ENCODE peak calls at places on chromosomes 3 and 15, in six cellular contexts. K is COLO829, V is adipocyte, P is AG20443, A is cardiac fibroblast, G is neural crest cell. Z is an unnamed sample.

GRCh38 chr3:16174976-16175901 is 759 bp downstream of the GALNT15 start:
- DNase-seq in P (no peak), K (no peak), G (no peak), A (no peak), V (no peak), Z (no peak)

GRCh38 chr3:9769426-9770275 is at the start of gene CAMK1:
- DNase-seq in G (peak; percentile 64), V (peak; percentile 94), K (peak; percentile 32), A (peak; percentile 52), P (peak; percentile 95), Z (peak; percentile 45)

GRCh38 chr15:100759116-100759515 is 120.5 kb upstream of the ALDH1A3 start:
- DNase-seq in A (peak; percentile 37), K (no peak), V (peak; percentile 78), P (peak; percentile 77), G (no peak), Z (no peak)

GRCh38 chr15:56286213-56286612 is 42.5 kb upstream of the RFX7 start:
- DNase-seq in K (no peak), V (no peak), G (no peak), P (no peak), A (no peak), Z (no peak)

GRCh38 chr3:14463330-14464216 is 61.2 kb downstream of the SLC6A6 start:
- DNase-seq in V (no peak), G (no peak), A (no peak), P (no peak), K (no peak), Z (no peak)

GRCh38 chr3:185267193-185267592 is 13.3 kb upstream of the EHHADH start:
- DNase-seq in V (no peak), A (no peak), K (no peak), G (no peak), P (no peak), Z (no peak)

GRCh38 chr15:63905131-63905530 is 71.4 kb upstream of the HERC1 start:
- DNase-seq in P (no peak), A (no peak), V (peak; percentile 44), K (no peak), G (no peak), Z (no peak)

GRCh38 chr3:42067324-42067723 is 23.8 kb upstream of the TRAK1 start:
- DNase-seq in V (peak; percentile 74), P (peak; percentile 61), K (no peak), G (no peak), A (peak; percentile 82), Z (no peak)

GRCh38 chr3:160796089-160796812 is 40.2 kb downstream of the PPM1L start:
- DNase-seq in G (no peak), A (no peak), V (no peak), P (no peak), K (no peak), Z (no peak)

GRCh38 chr3:127157181-127157828 is 35.6 kb upstream of the PRR23E start:
- DNase-seq in V (no peak), P (no peak), K (no peak), G (no peak), A (no peak), Z (no peak)

GRCh38 chr15:39953521-39953920 is 19.6 kb downstream of the EIF2AK4 start:
- DNase-seq in G (no peak), P (no peak), A (no peak), V (no peak), K (no peak), Z (no peak)

GRCh38 chr3:154992655-154993054 is 87.5 kb upstream of the MME start:
- DNase-seq in K (no peak), G (no peak), P (no peak), A (no peak), V (no peak), Z (no peak)

GRCh38 chr3:45906681-45907220 is 20.4 kb downstream of the CCR9 start:
- DNase-seq in V (peak; percentile 67), K (no peak), P (peak; percentile 86), G (no peak), A (peak; percentile 72), Z (peak; percentile 8)

GRCh38 chr3:160134454-160134853 is 90.8 kb upstream of the C3orf80 start:
- DNase-seq in G (no peak), A (no peak), K (no peak), V (no peak), P (no peak), Z (no peak)

Z was measured in HepG2.